ENCODE peak calls at places on chromosomes 11 and 22, in five cellular contexts. U is CD8-positive, alpha-beta memory T cell; O is activated gamma-delta T cell treated with Interleukin-2 at 50 U/mL for 16 hours; X is epithelial cell of esophagus; P is body of pancreas. W is an unnamed sample.

GRCh38 chr11:130217632-130218031 is 58.0 kb downstream of the ST14 start:
- DNase-seq in X (no peak), O (no peak), P (no peak), U (no peak), W (no peak)

GRCh38 chr22:21657361-21658118 is 8.3 kb upstream of the PPIL2 start:
- DNase-seq in U (peak; percentile 80), P (peak; percentile 86), O (peak; percentile 68), X (peak; percentile 55), W (peak; percentile 80)

GRCh38 chr11:77088236-77089003 is 14.2 kb upstream of the OMP start:
- DNase-seq in U (no peak), P (peak; percentile 54), X (peak; percentile 83), O (no peak), W (no peak)

GRCh38 chr11:27309064-27309463 is 54.0 kb downstream of the CCDC34 start:
- DNase-seq in U (no peak), O (no peak), X (no peak), P (no peak), W (no peak)

GRCh38 chr11:65891180-65892136 is 985 bp downstream of the CCDC85B start:
- DNase-seq in O (no peak), P (no peak), X (no peak), U (no peak), W (no peak)

GRCh38 chr22:28791841-28792490 is 8.4 kb downstream of the XBP1 start:
- DNase-seq in U (no peak), X (no peak), P (no peak), O (no peak), W (no peak)

GRCh38 chr11:17921620-17922473 is 91.0 kb downstream of the SERGEF start:
- DNase-seq in U (no peak), O (no peak), X (peak; percentile 43), P (no peak), W (no peak)

GRCh38 chr11:118010738-118011461 is 24.7 kb downstream of the IL10RA start:
- DNase-seq in X (no peak), U (no peak), P (no peak), O (no peak), W (no peak)

GRCh38 chr11:81869337-81870065 is 864.2 kb downstream of the FAM181B start:
- DNase-seq in O (peak; percentile 77), P (no peak), U (peak; percentile 78), X (peak; percentile 60), W (peak; percentile 69)

GRCh38 chr22:32811788-32812187 is 10.3 kb downstream of the TIMP3 start:
- DNase-seq in P (no peak), U (no peak), X (no peak), O (no peak), W (no peak)

GRCh38 chr11:130592056-130592455 is 143.6 kb downstream of the ADAMTS15 start:
- DNase-seq in X (peak; percentile 64), O (no peak), P (no peak), U (no peak), W (no peak)

GRCh38 chr11:43581370-43582023 is 99.0 kb upstream of the HSD17B12 start:
- DNase-seq in O (no peak), X (no peak), U (no peak), P (no peak), W (no peak)

GRCh38 chr11:2815762-2816496 is 69.6 kb downstream of the CDKN1C start:
- DNase-seq in P (no peak), X (no peak), O (no peak), U (no peak), W (no peak)

GRCh38 chr22:44764373-44764772 is 12.0 kb downstream of the ARHGAP8 start:
- DNase-seq in O (no peak), U (no peak), X (no peak), P (no peak), W (no peak)

GRCh38 chr22:27100789-27101188 is 443.4 kb downstream of the MIAT start:
- DNase-seq in P (no peak), U (no peak), O (no peak), X (no peak), W (no peak)

GRCh38 chr22:29306175-29306829 is at the start of gene GAS2L1:
- DNase-seq in P (peak; percentile 81), O (peak; percentile 21), X (peak; percentile 82), U (peak; percentile 20), W (peak; percentile 39)

GRCh38 chr11:11973361-11973800 is 35.0 kb downstream of the DKK3 start:
- DNase-seq in O (no peak), U (no peak), X (no peak), P (peak; percentile 36), W (no peak)

GRCh38 chr22:49554296-49554625 is 273.4 kb downstream of the BRD1 start:
- DNase-seq in U (no peak), P (no peak), O (no peak), X (no peak), W (no peak)

GRCh38 chr11:13189561-13190435 is 87.8 kb upstream of the BMAL1 start:
- DNase-seq in P (no peak), O (no peak), X (no peak), U (no peak), W (no peak)

GRCh38 chr11:6926208-6927029 is at the start of gene ZNF215:
- DNase-seq in X (peak; percentile 88), P (peak; percentile 81), O (peak; percentile 12), U (no peak), W (peak; percentile 65)

GRCh38 chr11:76772100-76772782 is 10.9 kb upstream of the TSKU start:
- DNase-seq in X (no peak), O (no peak), P (no peak), U (no peak), W (no peak)

GRCh38 chr11:34787348-34787747 is 128.8 kb downstream of the APIP start:
- DNase-seq in P (no peak), O (no peak), X (no peak), U (no peak), W (no peak)

GRCh38 chr11:114273890-114274635 is 22.1 kb upstream of the NNMT start:
- DNase-seq in P (no peak), X (no peak), O (no peak), U (no peak), W (no peak)

GRCh38 chr11:78768947-78769346 is 194.3 kb upstream of the NARS2 start:
- DNase-seq in U (no peak), O (no peak), X (no peak), P (no peak), W (no peak)

GRCh38 chr11:122440783-122441701 is 214.5 kb upstream of the UBASH3B start:
- DNase-seq in U (no peak), O (no peak), X (no peak), P (no peak), W (no peak)

GRCh38 chr22:43845981-43846380 is 16.3 kb downstream of the SULT4A1 start:
- DNase-seq in P (no peak), X (no peak), U (no peak), O (no peak), W (no peak)